ENCODE peak calls at places on chromosomes 16 and 17, in four cellular contexts. S is prostate gland, B is lower lobe of right lung, Y is adrenal gland. U is an unnamed sample. For H3K4me1, the result is how much of the 10 kb centered on the place peaks cover.

GRCh38 chr16:3149630-3150345 is 15.0 kb downstream of the ZNF213 start:
- DNase-seq in S (peak), B (peak), Y (peak), U (peak)

GRCh38 chr17:44204453-44204882 is 4.8 kb upstream of the ATXN7L3 start:
- DNase-seq in S (no peak), B (peak), Y (peak), U (no peak)

GRCh38 chr17:42372142-42372541 is 16.1 kb downstream of the STAT3 start:
- DNase-seq in S (no peak), B (no peak), Y (no peak), U (no peak)

GRCh38 chr17:45001310-45001709 is 33.2 kb upstream of the C1QL1 start:
- DNase-seq in S (no peak), B (no peak), Y (no peak), U (no peak)

GRCh38 chr17:40168262-40168832 is 8.9 kb upstream of the RAPGEFL1 start:
- DNase-seq in S (peak), B (no peak), Y (peak), U (no peak)

GRCh38 chr16:68382296-68382718 is 66.0 kb downstream of the SMPD3 start:
- DNase-seq in S (no peak), B (peak), Y (no peak), U (peak)

GRCh38 chr17:65177901-65178300 is 40.7 kb downstream of the RGS9 start:
- DNase-seq in S (no peak), B (no peak), Y (no peak), U (no peak)

GRCh38 chr16:1688807-1689560 is 10.9 kb downstream of the JPT2 start:
- DNase-seq in S (peak), B (peak), Y (no peak), U (no peak)

GRCh38 chr17:27878776-27879562 is 14.2 kb downstream of the LYRM9 start:
- DNase-seq in S (no peak), B (no peak), Y (peak), U (peak)

GRCh38 chr16:10994571-10994970 is 50.2 kb downstream of the CLEC16A start:
- DNase-seq in S (no peak), B (no peak), Y (no peak), U (no peak)

GRCh38 chr16:50316102-50316847 is 49.9 kb downstream of the ADCY7 start:
- DNase-seq in S (no peak), B (no peak), Y (no peak), U (no peak)

GRCh38 chr17:78500806-78501205 is 76.4 kb downstream of the DNAH17 start:
- DNase-seq in S (no peak), B (no peak), Y (no peak), U (no peak)

GRCh38 chr17:75077490-75078096 is 10.2 kb upstream of the SLC16A5 start:
- DNase-seq in S (peak), B (peak), Y (peak), U (peak)

GRCh38 chr16:5015351-5015750 is 18.4 kb downstream of the NAGPA start:
- DNase-seq in S (no peak), B (no peak), Y (no peak), U (no peak)

GRCh38 chr16:3873482-3874173 is 6.9 kb downstream of the CREBBP start:
- DNase-seq in S (no peak), B (no peak), Y (no peak), U (no peak)

GRCh38 chr16:25523183-25523582 is 168.6 kb upstream of the HS3ST4 start:
- DNase-seq in S (no peak), B (no peak), Y (no peak), U (no peak)

GRCh38 chr17:78804777-78805176 is 22.7 kb upstream of the CYTH1 start:
- DNase-seq in S (no peak), B (no peak), Y (peak), U (no peak)

GRCh38 chr16:25212636-25213035 is 4.1 kb upstream of the AQP8 start:
- DNase-seq in S (no peak), B (no peak), Y (no peak), U (no peak)

GRCh38 chr16:61726125-61726524 is 310.1 kb downstream of the CDH8 start:
- DNase-seq in S (no peak), B (no peak), Y (no peak), U (no peak)

GRCh38 chr17:40415390-40415789 is 2.3 kb downstream of the TOP2A start:
- DNase-seq in S (no peak), B (no peak), Y (no peak), U (no peak)

GRCh38 chr17:50130778-50131317 is 888 bp upstream of the SAMD14 start:
- DNase-seq in S (no peak), B (no peak), Y (no peak), U (no peak)

GRCh38 chr16:81207076-81207475 is 31.4 kb upstream of the BCO1 start:
- DNase-seq in S (no peak), B (no peak), Y (no peak), U (no peak)

GRCh38 chr16:15961060-15961511 is 11.7 kb downstream of the ABCC1 start:
- DNase-seq in S (no peak), B (no peak), Y (no peak), U (no peak)

GRCh38 chr17:63835167-63835720 is 7.2 kb downstream of the SMARCD2 start:
- DNase-seq in S (no peak), B (no peak), Y (no peak), U (no peak)

GRCh38 chr16:20331635-20332034 is 4.3 kb upstream of the GP2 start:
- DNase-seq in S (no peak), B (no peak), Y (no peak), U (no peak)

GRCh38 chr17:64357191-64357981 is 33.3 kb downstream of the PECAM1 start:
- DNase-seq in S (no peak), B (no peak), Y (no peak), U (no peak)

GRCh38 chr16:10608687-10609409 is 28.4 kb upstream of the EMP2 start:
- DNase-seq in S (no peak), B (no peak), Y (no peak), U (no peak)

GRCh38 chr17:38326996-38327792 is 16.6 kb downstream of the GPR179 start:
- DNase-seq in S (no peak), B (no peak), Y (peak), U (no peak)

GRCh38 chr17:66564992-66565465 is 262.6 kb downstream of the PRKCA start:
- DNase-seq in S (no peak), B (no peak), Y (no peak), U (no peak)

GRCh38 chr16:89949121-89949742 is 677 bp downstream of the DEF8 start:
- DNase-seq in S (no peak), B (no peak), Y (no peak), U (no peak)

GRCh38 chr16:680967-681745 is 946 bp downstream of the STUB1 start:
- DNase-seq in S (no peak), B (peak), Y (peak), U (no peak)

GRCh38 chr16:82509636-82510035 is 117.1 kb upstream of the CDH13 start:
- DNase-seq in S (no peak), B (no peak), Y (no peak), U (no peak)

GRCh38 chr16:87487361-87487924 is 5.4 kb downstream of the ZCCHC14 start:
- DNase-seq in S (no peak), B (peak), Y (peak), U (peak)
- H3K4me1 ChIP-seq in S (under half), B (half or more), Y (under half), U (under half)

DNA sequence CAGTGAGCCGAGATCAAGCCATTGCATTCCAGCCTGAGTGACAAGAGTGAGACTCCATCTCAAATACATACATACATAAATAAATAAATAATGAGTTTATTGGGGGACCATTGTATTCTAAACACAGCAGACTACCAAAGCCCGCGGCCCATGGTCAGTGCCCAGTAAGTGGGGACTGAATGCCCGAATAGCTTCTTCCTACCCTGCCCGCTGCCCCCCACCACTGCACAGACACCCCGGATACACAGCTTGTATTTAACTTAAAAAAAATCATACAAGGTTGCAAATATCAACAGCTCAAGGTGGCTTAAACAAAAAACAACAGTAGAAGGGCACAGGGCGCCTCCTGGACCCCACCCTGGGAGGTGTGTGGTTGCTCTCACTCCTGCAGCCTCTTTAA is 22.6 kb upstream of the TLK2 start:
- DNase-seq in S (no peak), B (no peak), Y (no peak), U (no peak)
- H3K4me1 ChIP-seq in S (under half), B (under half), Y (under half), U (under half)

DNA sequence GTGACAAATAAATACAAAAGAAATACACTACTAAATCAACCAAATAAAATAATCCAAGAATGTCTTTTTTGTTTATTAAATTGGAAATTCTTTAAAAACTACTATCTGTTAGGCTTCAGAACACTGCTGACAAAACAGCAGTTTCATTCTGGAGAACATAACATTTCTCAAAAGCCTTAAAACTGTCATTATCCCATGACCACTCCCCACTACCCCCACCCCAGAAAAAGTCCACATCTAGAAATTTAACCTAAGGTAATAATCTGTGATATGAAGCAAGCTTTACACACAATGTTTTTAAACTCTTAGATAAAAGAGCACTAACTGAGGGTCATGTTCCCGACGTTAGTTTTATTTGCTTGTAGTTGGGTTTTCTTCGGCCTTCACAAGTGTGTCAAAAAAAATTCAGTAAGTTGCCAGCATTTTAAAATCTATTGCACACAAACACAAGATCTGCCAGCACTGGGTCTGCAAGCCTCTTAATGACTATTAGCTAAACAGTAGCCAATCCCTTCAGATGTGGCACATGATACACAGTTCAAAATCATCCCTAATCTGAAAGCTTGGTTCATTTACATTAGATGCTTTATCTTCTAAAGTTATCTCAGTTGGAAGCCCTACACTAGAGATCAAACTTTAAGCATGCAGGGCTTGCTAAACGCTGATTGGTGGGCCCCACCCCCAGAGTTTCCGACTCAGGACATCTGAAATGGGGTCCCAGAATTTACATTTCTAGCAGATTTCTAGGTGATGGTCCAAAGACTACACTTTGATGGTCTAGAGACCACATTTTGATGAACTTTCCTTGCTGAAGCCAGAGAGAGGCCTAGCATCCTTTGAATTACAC is 75.2 kb downstream of the KANSL1 start:
- DNase-seq in S (no peak), B (no peak), Y (peak), U (no peak)
- H3K4me1 ChIP-seq in S (under half), B (half or more), Y (under half), U (under half)

GRCh38 chr17:36942031-36942599 is 4.8 kb downstream of the LHX1 start:
- DNase-seq in S (no peak), B (no peak), Y (no peak), U (no peak)

GRCh38 chr17:36942631-36943125 is 5.4 kb downstream of the LHX1 start:
- DNase-seq in S (no peak), B (no peak), Y (no peak), U (no peak)

GRCh38 chr17:36939944-36940312 is 2.7 kb downstream of the LHX1 start:
- DNase-seq in S (no peak), B (no peak), Y (no peak), U (no peak)

GRCh38 chr17:36940313-36941264 is 3.3 kb downstream of the LHX1 start:
- DNase-seq in S (no peak), B (no peak), Y (no peak), U (no peak)

DNA sequence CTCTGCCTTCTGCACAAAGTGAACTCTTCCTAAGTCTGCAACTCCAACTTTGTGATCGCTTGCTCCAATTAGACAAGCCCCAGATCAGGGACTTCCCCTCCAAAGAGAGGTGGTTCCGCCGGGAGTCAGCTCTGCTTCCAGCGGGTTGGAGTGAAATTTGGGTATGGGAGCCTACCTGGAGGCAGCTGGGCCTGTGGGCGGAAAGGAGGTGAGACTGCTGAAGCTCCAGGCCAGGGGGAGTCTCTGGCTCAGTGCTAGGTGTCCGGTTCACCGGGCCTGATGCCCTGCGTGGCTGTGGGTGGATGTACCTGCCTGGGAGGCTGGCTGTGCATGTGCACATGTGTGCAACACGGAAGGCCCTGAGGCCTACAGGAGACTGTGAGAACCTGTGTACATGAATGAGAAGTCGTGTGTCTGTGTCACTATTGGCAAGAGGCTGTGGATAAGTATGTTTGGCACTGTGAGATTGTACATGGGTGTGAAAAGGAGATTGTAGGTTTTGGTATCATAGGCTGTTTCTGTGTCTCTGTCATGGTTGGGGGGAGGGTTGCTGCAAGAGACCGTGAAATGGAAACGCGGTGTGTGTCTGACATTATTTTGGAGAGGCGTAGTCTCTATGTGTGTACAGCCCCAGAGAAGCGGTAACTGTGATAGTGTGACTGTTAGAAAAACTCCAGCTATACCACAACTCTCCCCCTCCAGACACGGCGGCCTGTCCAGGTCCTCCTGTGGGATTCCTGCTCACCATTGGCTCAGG is 4.2 kb downstream of the LHX1 start:
- DNase-seq in S (no peak), B (no peak), Y (no peak), U (no peak)
- H3K4me1 ChIP-seq in S (under half), B (under half), Y (under half), U (under half)

GRCh38 chr17:17077101-17077500 is 34.8 kb downstream of the MPRIP start:
- DNase-seq in S (no peak), B (peak), Y (no peak), U (peak)

GRCh38 chr17:17073627-17074521 is 31.6 kb downstream of the MPRIP start:
- DNase-seq in S (no peak), B (peak), Y (no peak), U (peak)

GRCh38 chr17:17075037-17075755 is 32.9 kb downstream of the MPRIP start:
- DNase-seq in S (no peak), B (peak), Y (peak), U (peak)

GRCh38 chr17:17077861-17078732 is 35.8 kb downstream of the MPRIP start:
- DNase-seq in S (no peak), B (peak), Y (peak), U (peak)

GRCh38 chr17:17076066-17076465 is 33.8 kb downstream of the MPRIP start:
- DNase-seq in S (no peak), B (peak), Y (no peak), U (peak)
- H3K4me1 ChIP-seq in S (under half), B (half or more), Y (under half), U (half or more)

GRCh38 chr16:85437161-85438052 is 175.7 kb upstream of the GSE1 start:
- DNase-seq in S (peak), B (peak), Y (no peak), U (peak)

GRCh38 chr16:85433477-85433876 is 179.6 kb upstream of the GSE1 start:
- DNase-seq in S (no peak), B (no peak), Y (no peak), U (no peak)

GRCh38 chr16:85435298-85435697 is 177.8 kb upstream of the GSE1 start:
- DNase-seq in S (no peak), B (no peak), Y (no peak), U (no peak)

GRCh38 chr16:85436636-85437160 is 176.4 kb upstream of the GSE1 start:
- DNase-seq in S (peak), B (no peak), Y (no peak), U (peak)

DNA sequence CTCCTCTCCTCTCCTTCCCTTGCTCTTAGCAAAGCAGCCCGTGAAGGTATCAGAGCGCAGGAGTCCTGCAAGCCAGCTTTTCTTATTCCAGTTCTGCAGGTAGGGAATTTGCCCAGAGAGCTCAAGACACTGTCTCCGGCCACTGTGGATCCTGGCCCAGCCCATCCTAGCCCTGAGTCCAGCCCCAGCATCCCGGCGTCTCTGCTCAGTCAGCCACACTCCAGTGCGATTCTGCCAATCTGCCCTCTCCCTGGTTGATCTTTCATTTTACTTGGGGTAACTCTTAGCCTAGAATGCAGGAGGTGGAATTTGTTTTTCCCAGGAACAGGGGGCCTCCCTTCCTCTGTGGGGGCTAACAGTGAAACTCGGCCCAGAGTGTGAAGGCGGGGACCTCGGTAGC is 176.9 kb upstream of the GSE1 start:
- DNase-seq in S (no peak), B (no peak), Y (no peak), U (no peak)
- H3K4me1 ChIP-seq in S (under half), B (under half), Y (under half), U (under half)

GRCh38 chr16:12081048-12081404 is 104.5 kb downstream of the SNX29 start:
- DNase-seq in S (no peak), B (no peak), Y (no peak), U (peak)

GRCh38 chr16:12082207-12082606 is 105.7 kb downstream of the SNX29 start:
- DNase-seq in S (no peak), B (peak), Y (no peak), U (peak)

GRCh38 chr16:12083625-12084024 is 107.1 kb downstream of the SNX29 start:
- DNase-seq in S (no peak), B (no peak), Y (no peak), U (no peak)

GRCh38 chr16:12086861-12087260 is 110.3 kb downstream of the SNX29 start:
- DNase-seq in S (no peak), B (no peak), Y (no peak), U (no peak)

GRCh38 chr16:12084436-12084835 is 107.9 kb downstream of the SNX29 start:
- DNase-seq in S (no peak), B (peak), Y (no peak), U (peak)
- H3K4me1 ChIP-seq in S (under half), B (under half), Y (under half), U (under half)

GRCh38 chr17:29151567-29151966 is 28.6 kb downstream of the MYO18A start:
- DNase-seq in S (no peak), B (no peak), Y (no peak), U (no peak)
- H3K4me1 ChIP-seq in S (under half), B (half or more), Y (under half), U (under half)

DNA sequence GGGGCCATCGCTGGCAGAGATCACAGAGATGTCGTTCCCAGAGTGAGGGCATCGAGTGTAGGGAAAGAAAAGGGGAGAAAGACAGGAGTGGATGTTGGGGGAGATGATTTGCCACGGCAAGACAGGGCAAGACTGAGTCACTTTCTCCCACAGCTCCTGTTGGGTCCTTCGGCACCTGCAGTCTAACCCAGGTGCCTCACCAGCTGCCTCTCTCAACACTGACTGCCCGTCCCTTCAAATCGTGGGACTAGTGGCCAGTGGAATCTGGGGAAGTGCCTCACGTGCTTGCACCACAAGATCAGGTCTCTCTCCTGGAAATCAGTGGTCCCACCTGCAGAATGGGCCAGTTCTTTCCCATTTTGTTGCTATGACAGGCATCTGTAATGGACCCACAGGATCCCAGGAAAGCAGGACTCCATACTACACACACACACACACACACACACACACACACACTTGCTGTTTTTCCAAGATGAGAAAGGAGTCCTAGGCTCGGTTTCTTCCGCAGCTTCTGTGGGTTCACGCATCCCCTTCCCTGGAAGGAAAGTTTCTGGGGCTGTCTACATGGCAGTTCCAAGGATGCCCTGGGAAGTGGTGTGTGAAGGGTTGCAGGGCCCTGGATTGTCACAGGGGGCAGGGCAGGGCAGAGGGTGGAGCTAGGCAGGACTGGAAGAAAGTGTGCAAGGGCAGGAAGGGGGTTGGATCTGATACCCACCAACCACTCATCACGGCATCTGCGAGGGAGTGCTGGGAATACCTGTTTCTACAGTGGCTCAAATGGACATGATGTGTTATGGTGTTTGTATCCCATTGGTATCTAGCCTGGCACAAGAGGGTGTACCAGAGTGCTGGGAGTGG is 10.2 kb upstream of the CBX8 start:
- DNase-seq in S (no peak), B (no peak), Y (no peak), U (no peak)
- H3K4me1 ChIP-seq in S (under half), B (under half), Y (under half), U (under half)

GRCh38 chr17:82524540-82524939 is 5.0 kb downstream of the FOXK2 start:
- DNase-seq in S (no peak), B (no peak), Y (no peak), U (no peak)
- H3K4me1 ChIP-seq in S (under half), B (half or more), Y (under half), U (under half)